ENCODE peak calls at places on chromosomes 13 and 19, in six cellular contexts. One of them, this sample, is unnamed.

GRCh38 chr19:34214040-34214439 is 40.3 kb upstream of the GARRE1 start:
- DNase-seq in aorta: no peak
- DNase-seq in body of pancreas: no peak
- DNase-seq in right cardiac atrium: no peak
- DNase-seq in gastrocnemius medialis: no peak
- DNase-seq in PC-3: no peak
- DNase-seq in this sample: no peak

GRCh38 chr13:78603240-78603947 is at the start of gene POU4F1:
- DNase-seq in aorta: no peak
- DNase-seq in body of pancreas: peak; percentile 25
- DNase-seq in right cardiac atrium: peak; percentile 32
- DNase-seq in gastrocnemius medialis: no peak
- DNase-seq in PC-3: no peak
- DNase-seq in this sample: peak; percentile 81

GRCh38 chr19:3406571-3407111 is 40.3 kb downstream of the NFIC start:
- DNase-seq in aorta: no peak
- DNase-seq in body of pancreas: no peak
- DNase-seq in right cardiac atrium: no peak
- DNase-seq in gastrocnemius medialis: no peak
- DNase-seq in PC-3: no peak
- DNase-seq in this sample: no peak

GRCh38 chr19:38975214-38975860 is at the start of gene FBXO17:
- DNase-seq in aorta: peak; percentile 71
- DNase-seq in body of pancreas: peak; percentile 48
- DNase-seq in right cardiac atrium: peak; percentile 68
- DNase-seq in gastrocnemius medialis: no peak
- DNase-seq in PC-3: no peak
- DNase-seq in this sample: peak; percentile 50

GRCh38 chr13:83048419-83048818 is 833.9 kb downstream of the SLITRK1 start:
- DNase-seq in aorta: no peak
- DNase-seq in body of pancreas: no peak
- DNase-seq in right cardiac atrium: no peak
- DNase-seq in gastrocnemius medialis: no peak
- DNase-seq in PC-3: peak; percentile 56
- DNase-seq in this sample: no peak

GRCh38 chr13:29507356-29507755 is 88.1 kb downstream of the SLC7A1 start:
- DNase-seq in aorta: no peak
- DNase-seq in body of pancreas: peak; percentile 63
- DNase-seq in right cardiac atrium: no peak
- DNase-seq in gastrocnemius medialis: no peak
- DNase-seq in PC-3: no peak
- DNase-seq in this sample: no peak

GRCh38 chr13:37429976-37430375 is 168.6 kb downstream of the POSTN start:
- DNase-seq in aorta: no peak
- DNase-seq in body of pancreas: no peak
- DNase-seq in right cardiac atrium: no peak
- DNase-seq in gastrocnemius medialis: no peak
- DNase-seq in PC-3: no peak
- DNase-seq in this sample: no peak

GRCh38 chr19:41810301-41810700 is 13.9 kb downstream of the CEACAM3 start:
- DNase-seq in aorta: no peak
- DNase-seq in body of pancreas: no peak
- DNase-seq in right cardiac atrium: no peak
- DNase-seq in gastrocnemius medialis: no peak
- DNase-seq in PC-3: no peak
- DNase-seq in this sample: no peak

GRCh38 chr19:1250374-1251232 is 2.2 kb downstream of the MIDN start:
- DNase-seq in aorta: peak; percentile 76
- DNase-seq in body of pancreas: peak; percentile 78
- DNase-seq in right cardiac atrium: peak; percentile 68
- DNase-seq in gastrocnemius medialis: no peak
- DNase-seq in PC-3: no peak
- DNase-seq in this sample: peak; percentile 93
- H3K27ac ChIP-seq in aorta: peak overlapping the region; percentile 79
- H3K27ac ChIP-seq in body of pancreas: peak overlapping the region; percentile 97
- H3K27ac ChIP-seq in right cardiac atrium: peak overlapping the region; percentile 98
- H3K27ac ChIP-seq in gastrocnemius medialis: peak overlapping the region; percentile 99
- H3K27ac ChIP-seq in PC-3: peak overlapping the region; percentile 94
- H3K27ac ChIP-seq in this sample: peak overlapping the region; percentile 85

GRCh38 chr13:34347784-34348573 is 530.0 kb downstream of the RFC3 start:
- DNase-seq in aorta: no peak
- DNase-seq in body of pancreas: peak; percentile 80
- DNase-seq in right cardiac atrium: no peak
- DNase-seq in gastrocnemius medialis: no peak
- DNase-seq in PC-3: peak; percentile 92
- DNase-seq in this sample: no peak
- H3K4me1 ChIP-seq in aorta: no peaks in the 10 kb centered on the region
- H3K4me1 ChIP-seq in body of pancreas: peaks cover 30% of the 10 kb centered on the region
- H3K4me1 ChIP-seq in right cardiac atrium: no peaks in the 10 kb centered on the region
- H3K4me1 ChIP-seq in gastrocnemius medialis: no peaks in the 10 kb centered on the region
- H3K4me1 ChIP-seq in PC-3: peaks cover 61% of the 10 kb centered on the region
- H3K4me1 ChIP-seq in this sample: no peaks in the 10 kb centered on the region

DNA sequence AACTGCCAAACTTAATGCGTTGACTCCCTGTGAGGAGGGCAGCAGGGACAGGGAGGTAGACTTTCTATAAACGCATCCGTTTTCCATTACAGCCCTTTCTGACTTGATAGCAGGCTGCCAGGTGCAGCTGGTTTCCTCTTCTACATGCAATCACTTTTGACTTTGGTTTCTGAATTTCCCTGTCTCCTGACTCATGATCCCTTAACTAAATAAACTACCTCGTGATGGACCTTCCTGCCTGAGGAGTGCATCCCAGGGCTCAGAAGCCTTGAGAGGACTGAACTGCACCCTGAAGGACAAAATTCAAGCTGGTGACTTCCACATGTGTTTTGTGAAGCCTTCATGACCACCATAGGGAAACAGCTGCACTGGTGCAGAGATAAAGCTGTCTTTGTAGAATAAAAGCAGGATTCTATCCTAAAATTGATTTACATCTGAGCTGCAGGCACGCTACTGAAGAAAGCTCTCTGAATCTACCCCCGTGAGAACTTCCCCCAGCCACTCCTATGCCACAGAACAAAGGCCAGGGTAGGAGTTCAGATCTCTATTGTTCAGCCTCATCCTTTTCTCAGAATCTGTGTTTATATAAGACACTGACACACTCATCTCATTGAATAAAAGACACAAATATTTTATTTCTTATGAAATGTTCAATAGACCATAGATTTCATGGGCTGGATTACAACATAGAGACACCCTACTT is 192.4 kb downstream of the DLEU7 start:
- DNase-seq in aorta: no peak
- DNase-seq in body of pancreas: no peak
- DNase-seq in right cardiac atrium: no peak
- DNase-seq in gastrocnemius medialis: no peak
- DNase-seq in PC-3: no peak
- DNase-seq in this sample: no peak
- H3K27ac ChIP-seq in aorta: no peak overlapping the region
- H3K27ac ChIP-seq in body of pancreas: no peak overlapping the region
- H3K27ac ChIP-seq in right cardiac atrium: no peak overlapping the region
- H3K27ac ChIP-seq in gastrocnemius medialis: no peak overlapping the region
- H3K27ac ChIP-seq in PC-3: no peak overlapping the region
- H3K27ac ChIP-seq in this sample: no peak overlapping the region

GRCh38 chr13:27149702-27150101 is 21.9 kb downstream of the USP12 start:
- DNase-seq in aorta: no peak
- DNase-seq in body of pancreas: no peak
- DNase-seq in right cardiac atrium: no peak
- DNase-seq in gastrocnemius medialis: no peak
- DNase-seq in PC-3: no peak
- DNase-seq in this sample: no peak
- H3K4me1 ChIP-seq in aorta: no peaks in the 10 kb centered on the region
- H3K4me1 ChIP-seq in body of pancreas: peaks cover 24% of the 10 kb centered on the region
- H3K4me1 ChIP-seq in right cardiac atrium: peaks cover 4% of the 10 kb centered on the region
- H3K4me1 ChIP-seq in gastrocnemius medialis: peaks cover 16% of the 10 kb centered on the region
- H3K4me1 ChIP-seq in PC-3: peaks cover 8% of the 10 kb centered on the region
- H3K4me1 ChIP-seq in this sample: no peaks in the 10 kb centered on the region